ENCODE peak calls at places on chromosome 13, in four cellular contexts. L is foreskin fibroblast, R is psoas muscle, N is transverse colon. H is an unnamed sample.

GRCh38 chr13:28059214-28059613 is 41.2 kb downstream of the FLT3 start:
- DNase-seq in N (peak; percentile 51), L (peak; percentile 41), R (no peak), H (peak; percentile 36)

GRCh38 chr13:33945477-33945876 is 127.5 kb downstream of the RFC3 start:
- DNase-seq in N (no peak), R (no peak), L (no peak), H (no peak)

GRCh38 chr13:77476456-77476855 is 59.0 kb upstream of the SCEL start:
- DNase-seq in L (no peak), R (no peak), N (no peak), H (peak; percentile 4)

GRCh38 chr13:101449971-101450748 is 2.3 kb upstream of the ITGBL1 start:
- DNase-seq in L (peak; percentile 86), R (no peak), N (no peak), H (peak; percentile 98)

GRCh38 chr13:25190256-25190655 is 18.2 kb upstream of the AMER2 start:
- DNase-seq in L (no peak), N (no peak), R (no peak), H (no peak)

GRCh38 chr13:83677985-83678384 is 204.3 kb downstream of the SLITRK1 start:
- DNase-seq in L (no peak), R (no peak), N (no peak), H (no peak)

GRCh38 chr13:98503175-98504028 is 73.5 kb downstream of the STK24 start:
- DNase-seq in L (peak; percentile 50), N (no peak), R (no peak), H (no peak)

GRCh38 chr13:40756042-40756441 is 14.9 kb downstream of the MRPS31 start:
- DNase-seq in L (no peak), R (no peak), N (no peak), H (no peak)

GRCh38 chr13:103140001-103140671 is 73.9 kb upstream of the SLC10A2 start:
- DNase-seq in N (no peak), R (no peak), L (peak; percentile 51), H (peak; percentile 43)

GRCh38 chr13:91346848-91347211 is 657 bp upstream of the MIR17HG start:
- DNase-seq in R (no peak), L (peak; percentile 35), N (peak; percentile 40), H (peak; percentile 34)

GRCh38 chr13:85828094-85828684 is 29.0 kb upstream of the SLITRK6 start:
- DNase-seq in R (no peak), N (no peak), L (peak; percentile 40), H (peak; percentile 33)

GRCh38 chr13:84358601-84359000 is 476.3 kb upstream of the SLITRK1 start:
- DNase-seq in R (no peak), L (no peak), N (no peak), H (no peak)

GRCh38 chr13:39515231-39515630 is 87.8 kb downstream of the LHFPL6 start:
- DNase-seq in L (no peak), N (no peak), R (no peak), H (no peak)

GRCh38 chr13:110270507-110270906 is 36.5 kb downstream of the COL4A1 start:
- DNase-seq in R (no peak), N (no peak), L (no peak), H (no peak)

GRCh38 chr13:100954430-100955361 is 280.1 kb upstream of the TMTC4 start:
- DNase-seq in N (no peak), R (no peak), L (peak; percentile 4), H (no peak)

GRCh38 chr13:72696590-72696989 is 30.8 kb downstream of the MZT1 start:
- DNase-seq in L (peak; percentile 10), N (no peak), R (no peak), H (peak; percentile 33)

GRCh38 chr13:83819156-83819555 is 63.1 kb downstream of the SLITRK1 start:
- DNase-seq in R (no peak), L (peak; percentile 1), N (no peak), H (no peak)

GRCh38 chr13:45142440-45143345 is 22.4 kb downstream of the GTF2F2 start:
- DNase-seq in R (no peak), L (peak; percentile 54), N (no peak), H (peak; percentile 44)

DNA sequence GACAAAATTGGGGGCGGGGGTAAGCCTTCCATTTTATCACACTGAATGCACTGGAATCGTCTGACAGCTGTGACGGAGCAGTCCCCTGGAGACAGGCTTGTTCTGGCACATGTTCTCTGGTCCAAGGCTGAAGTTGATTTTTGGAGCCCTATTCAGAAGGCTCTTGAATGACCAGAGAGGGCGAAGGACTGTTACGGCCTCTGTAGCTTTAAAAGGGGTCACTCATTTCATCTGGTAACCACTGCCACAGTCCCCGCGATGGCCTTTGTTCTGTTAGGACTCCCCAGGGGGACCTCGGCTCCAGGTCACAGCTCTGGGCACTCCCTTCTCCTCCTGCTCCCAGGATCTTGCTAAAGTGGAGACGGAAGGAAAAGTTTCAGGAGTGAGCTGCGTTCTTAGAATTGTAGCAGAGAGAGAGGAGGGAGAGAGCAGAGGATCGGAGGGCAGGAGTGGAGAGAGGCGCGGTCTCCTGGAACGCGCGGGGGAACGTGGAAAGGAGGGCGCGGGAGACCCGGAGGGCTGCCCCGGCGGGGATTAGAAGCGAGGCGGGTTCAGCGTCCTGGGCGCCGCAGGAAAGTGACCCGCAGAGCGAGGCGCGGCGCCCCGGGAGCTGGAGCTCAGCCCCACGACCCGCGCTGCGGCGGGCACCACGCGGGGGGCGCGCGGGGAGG is 134.3 kb upstream of the MYO16 start:
- DNase-seq in R (no peak), L (peak; percentile 3), N (no peak), H (no peak)
- H3K4me3 ChIP-seq in R (no peak overlapping the region), L (no peak overlapping the region), N (no peak overlapping the region), H (no peak overlapping the region)

DNA sequence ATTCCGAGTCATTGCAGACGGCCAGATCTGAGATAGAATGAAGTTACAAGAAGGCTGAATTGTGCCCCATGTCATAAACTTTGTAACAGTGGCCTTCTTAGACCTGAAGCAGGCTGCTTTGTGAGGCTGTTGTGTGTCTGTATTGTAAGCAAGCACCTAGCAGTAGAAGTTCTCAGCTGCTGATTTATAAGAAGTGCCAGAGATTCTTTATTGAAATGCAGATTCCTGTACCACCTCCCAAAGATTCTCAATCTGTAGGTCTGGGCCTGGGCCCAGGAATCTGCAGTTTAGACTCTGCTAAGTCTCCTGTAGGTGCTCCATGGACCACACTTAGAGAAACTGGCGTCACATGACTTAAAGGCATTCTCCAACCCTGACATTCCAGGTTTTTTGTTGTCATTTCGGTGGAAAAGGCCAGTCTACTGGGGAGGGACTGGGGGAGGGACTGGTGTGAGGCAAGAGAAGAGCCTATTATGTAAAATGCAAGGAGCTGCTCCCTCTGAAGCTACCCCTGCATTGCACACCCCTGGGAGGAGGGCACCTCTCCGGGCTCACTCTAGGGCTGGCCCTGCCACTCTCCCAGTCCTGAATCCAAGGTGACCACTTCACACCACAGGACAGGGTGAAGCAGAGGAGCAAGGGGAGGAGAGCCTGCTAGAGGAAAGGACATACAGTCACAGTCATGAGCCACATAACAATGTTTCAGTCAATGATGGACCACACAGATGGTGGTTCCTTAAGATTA is 769 bp upstream of the TMEM272 start:
- DNase-seq in N (no peak), R (no peak), L (no peak), H (no peak)
- H3K4me3 ChIP-seq in N (no peak overlapping the region), R (peak overlapping the region; percentile 46), L (no peak overlapping the region), H (no peak overlapping the region)

DNA sequence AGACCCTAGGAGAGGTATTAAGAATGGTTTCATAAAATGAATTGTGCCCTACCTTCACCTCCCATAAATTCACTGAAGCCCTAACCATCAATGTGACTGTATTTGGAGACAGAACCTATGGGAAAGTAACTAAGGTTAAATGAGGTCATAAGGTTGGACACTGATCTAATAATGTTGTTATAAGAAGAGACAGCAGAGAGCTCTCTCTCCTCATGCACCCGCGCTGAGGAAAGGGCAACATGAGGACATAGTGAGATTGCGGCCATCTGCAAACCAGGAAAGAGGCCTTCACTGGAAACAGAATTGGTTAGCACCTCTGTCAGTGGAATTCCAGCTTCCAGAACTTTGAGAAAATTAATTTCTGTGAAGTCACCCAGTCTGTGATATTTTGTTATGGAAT is 1396.1 kb upstream of the MIR17HG start:
- DNase-seq in L (no peak), N (no peak), R (no peak), H (no peak)
- H3K4me3 ChIP-seq in L (no peak overlapping the region), N (no peak overlapping the region), R (no peak overlapping the region), H (no peak overlapping the region)

GRCh38 chr13:94710881-94711560 is 1.3 kb downstream of the SOX21 start:
- DNase-seq in L (peak; percentile 37), R (no peak), N (no peak), H (no peak)
- H3K4me3 ChIP-seq in L (no peak overlapping the region), R (peak overlapping the region; percentile 58), N (no peak overlapping the region), H (peak overlapping the region; percentile 30)

DNA sequence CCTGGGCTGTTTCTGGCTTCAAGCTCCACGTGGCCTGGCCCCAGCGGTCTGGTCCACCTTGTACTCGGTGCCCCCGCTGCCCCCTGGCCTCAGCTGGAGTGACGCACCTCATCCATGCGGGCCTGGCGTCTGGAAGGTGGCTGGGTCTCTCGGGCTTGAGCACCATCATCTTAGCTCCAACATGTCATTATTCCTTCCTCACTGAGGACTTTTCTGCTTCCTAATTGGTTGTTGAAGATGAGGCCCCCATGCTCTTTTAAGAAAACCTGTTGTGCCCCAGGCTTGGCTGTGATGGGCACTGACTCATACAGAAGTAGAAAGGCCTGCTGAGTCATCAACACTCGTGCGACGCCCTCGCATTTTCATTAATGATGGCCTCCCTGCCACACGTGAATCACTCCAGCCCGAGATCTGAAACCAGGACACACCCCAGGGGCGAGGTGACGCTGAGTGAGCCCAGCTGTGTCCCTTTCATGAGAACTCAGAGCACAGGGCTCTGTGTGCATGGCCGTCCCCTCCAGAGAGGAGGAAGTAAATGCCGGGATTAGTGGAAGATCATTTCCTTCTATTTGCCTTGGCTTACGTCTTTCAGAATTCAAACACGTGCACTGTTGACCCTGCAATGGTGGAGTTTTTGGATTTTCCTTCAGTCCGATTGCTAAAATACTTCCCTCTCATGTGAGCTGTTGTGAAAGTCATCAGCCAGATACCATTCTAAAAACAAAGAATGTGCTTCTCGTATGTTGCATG is 14.0 kb upstream of the GJA3 start:
- DNase-seq in R (peak; percentile 77), N (peak; percentile 85), L (peak; percentile 98), H (peak; percentile 98)
- H3K4me3 ChIP-seq in R (no peak overlapping the region), N (no peak overlapping the region), L (peak overlapping the region; percentile 15), H (no peak overlapping the region)

DNA sequence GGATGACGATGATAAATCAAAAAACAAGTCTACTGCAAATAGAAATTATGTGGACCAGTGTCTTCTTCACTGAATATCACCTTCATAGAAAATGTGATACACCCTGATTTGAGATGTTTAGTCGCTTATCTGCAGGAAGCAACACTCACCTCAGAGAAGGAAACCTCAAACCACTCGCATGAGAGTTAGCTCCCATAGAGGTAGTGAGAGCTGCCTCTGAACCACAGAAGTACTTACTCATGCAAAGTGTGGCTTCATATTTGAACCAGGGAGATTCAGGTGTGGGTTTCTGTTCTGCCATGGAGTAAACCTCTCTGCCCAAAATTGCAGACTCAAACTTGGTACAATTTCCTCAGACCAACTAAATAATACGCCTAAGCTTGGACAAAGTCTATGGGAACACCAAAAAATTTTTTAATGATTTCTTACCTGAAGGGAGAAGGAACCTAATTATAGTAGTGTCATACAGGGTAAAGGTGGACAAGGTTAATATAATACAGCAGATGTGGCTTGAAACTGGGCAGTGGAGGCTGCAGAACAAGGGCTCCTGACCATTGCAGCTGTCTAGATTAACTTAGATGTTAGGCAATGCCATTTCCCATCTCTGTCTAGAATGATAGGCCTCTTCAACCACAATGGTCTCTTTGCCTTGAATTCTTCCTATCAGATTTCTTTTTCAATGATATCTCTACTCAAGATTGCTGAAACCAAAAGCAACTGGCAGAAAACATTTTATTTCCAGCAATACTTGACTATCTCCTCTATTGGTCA is 29.6 kb upstream of the RCBTB2 start:
- DNase-seq in R (no peak), N (peak; percentile 33), L (no peak), H (peak; percentile 62)
- H3K4me3 ChIP-seq in R (no peak overlapping the region), N (no peak overlapping the region), L (no peak overlapping the region), H (no peak overlapping the region)

GRCh38 chr13:36345438-36346221 is 564 bp downstream of the SPART start:
- DNase-seq in R (peak; percentile 65), L (peak; percentile 92), N (peak; percentile 60), H (peak; percentile 75)
- H3K4me3 ChIP-seq in R (peak overlapping the region; percentile 80), L (peak overlapping the region; percentile 89), N (peak overlapping the region; percentile 71), H (peak overlapping the region; percentile 92)

H was measured in bronchial epithelial cell.